ENCODE peak calls at places on chromosomes 5 and 9, in six cellular contexts. E is HTR-8/SVneo; H is tibial nerve; U is memory B cell; M is stimulated activated naive CD4-positive, alpha-beta T cell; L is COR-L47. F is an unnamed sample.

GRCh38 chr9:14062449-14063187 is 251.3 kb downstream of the NFIB start:
- DNase-seq in M (no peak), E (no peak), U (no peak), L (no peak), H (no peak), F (peak; percentile 82)

GRCh38 chr9:76400534-76401096 is 6.4 kb upstream of the RFK start:
- DNase-seq in E (no peak), U (no peak), H (no peak), L (no peak), M (no peak), F (peak; percentile 67)

GRCh38 chr9:137083418-137084004 is 3.3 kb upstream of the MAN1B1 start:
- DNase-seq in U (no peak), L (no peak), E (peak; percentile 67), H (peak; percentile 59), M (no peak), F (peak; percentile 87)

GRCh38 chr9:134390537-134390936 is 64.3 kb downstream of the RXRA start:
- DNase-seq in M (peak; percentile 41), H (no peak), L (no peak), E (no peak), U (peak; percentile 69), F (no peak)

GRCh38 chr5:143524338-143524929 is 120.9 kb upstream of the NR3C1 start:
- DNase-seq in L (no peak), U (no peak), E (no peak), H (no peak), M (no peak), F (no peak)

GRCh38 chr5:126812199-126812570 is 35.2 kb downstream of the LMNB1 start:
- DNase-seq in L (no peak), E (no peak), U (no peak), M (no peak), H (no peak), F (no peak)

GRCh38 chr9:137050570-137050969 is 3.3 kb downstream of the ENTPD2 start:
- DNase-seq in L (no peak), E (no peak), M (no peak), U (no peak), H (no peak), F (no peak)

GRCh38 chr5:52077941-52078825 is 694.9 kb downstream of the ISL1 start:
- DNase-seq in L (peak; percentile 12), H (no peak), M (no peak), U (no peak), E (no peak), F (no peak)

GRCh38 chr9:116209406-116210116 is 56.0 kb downstream of the PAPPA start:
- DNase-seq in E (peak; percentile 11), U (no peak), M (no peak), H (no peak), L (no peak), F (no peak)

GRCh38 chr5:1867815-1868143 is 14.9 kb downstream of the IRX4 start:
- DNase-seq in E (no peak), H (no peak), U (no peak), M (no peak), L (no peak), F (no peak)

GRCh38 chr5:64707191-64707590 is 16.9 kb downstream of the SHISAL2B start:
- DNase-seq in H (no peak), U (no peak), M (no peak), L (no peak), E (no peak), F (no peak)

GRCh38 chr5:154757647-154758406 is 2.6 kb downstream of the LARP1 start:
- DNase-seq in M (peak; percentile 4), H (no peak), L (no peak), E (no peak), U (peak; percentile 9), F (peak; percentile 81)

GRCh38 chr9:106868565-106868964 is 5.6 kb downstream of the ZNF462 start:
- DNase-seq in H (peak; percentile 17), U (no peak), M (no peak), E (no peak), L (no peak), F (no peak)

GRCh38 chr9:16532681-16533450 is 337.6 kb downstream of the BNC2 start:
- DNase-seq in E (no peak), L (no peak), M (no peak), U (no peak), H (no peak), F (no peak)

GRCh38 chr9:128920381-128921058 is at the start of gene PHYHD1:
- DNase-seq in M (no peak), L (no peak), U (no peak), E (no peak), H (peak; percentile 42), F (no peak)

GRCh38 chr5:38738898-38739743 is 106.7 kb upstream of the OSMR start:
- DNase-seq in L (no peak), U (no peak), H (no peak), E (peak; percentile 42), M (no peak), F (no peak)

GRCh38 chr5:173474881-173475287 is 141.6 kb downstream of the BOD1 start:
- DNase-seq in M (no peak), E (no peak), H (no peak), L (no peak), U (no peak), F (no peak)

GRCh38 chr5:134608555-134608954 is 24.1 kb downstream of the SAR1B start:
- DNase-seq in E (no peak), H (no peak), U (no peak), M (no peak), L (no peak), F (no peak)

GRCh38 chr5:55578771-55579170 is 44.0 kb upstream of the PLPP1 start:
- DNase-seq in E (no peak), U (no peak), H (no peak), L (no peak), M (no peak), F (no peak)

GRCh38 chr5:11040345-11040744 is 279.3 kb upstream of the DAP start:
- DNase-seq in M (no peak), U (no peak), E (no peak), L (no peak), H (no peak), F (no peak)

GRCh38 chr9:91768977-91769916 is 180.8 kb downstream of the ROR2 start:
- DNase-seq in M (no peak), E (no peak), H (no peak), U (no peak), L (no peak), F (no peak)

GRCh38 chr5:28896949-28897348 is 1858.6 kb upstream of the CDH9 start:
- DNase-seq in H (no peak), M (no peak), E (peak; percentile 24), L (peak; percentile 31), U (no peak), F (no peak)

GRCh38 chr5:116343961-116344360 is 230.7 kb downstream of the SEMA6A start:
- DNase-seq in U (no peak), E (no peak), M (no peak), L (no peak), H (no peak), F (no peak)

GRCh38 chr5:177312649-177313181 is 1.0 kb upstream of the MXD3 start:
- DNase-seq in M (no peak), H (no peak), E (peak; percentile 48), U (no peak), L (no peak), F (peak; percentile 67)

GRCh38 chr9:127915325-127915752 is 1.5 kb downstream of the ST6GALNAC4 start:
- DNase-seq in U (no peak), H (no peak), L (no peak), E (no peak), M (no peak), F (peak; percentile 58)

GRCh38 chr9:4430492-4431261 is 59.6 kb upstream of the SLC1A1 start:
- DNase-seq in U (no peak), E (no peak), L (no peak), H (no peak), M (no peak), F (no peak)

GRCh38 chr5:107487056-107487461 is 183.7 kb downstream of the EFNA5 start:
- DNase-seq in M (no peak), H (no peak), L (no peak), U (no peak), E (no peak), F (no peak)

F was measured in PC-9.